ENCODE peak calls at places on chromosomes 1 and 21, in eight cellular contexts. C is T-helper 9 cell, Z is fibroblast of mammary gland, G is cardiac fibroblast, A is mesendoderm, Q is HT1080, W is activated T-cell treated with anti-CD3 and anti-CD28 coated beads for 48 hours, X is HT-29. S is an unnamed sample.

GRCh38 chr1:208137144-208137682 is 107.0 kb downstream of the PLXNA2 start:
- DNase-seq in Q (peak; percentile 59), W (no peak), C (no peak), X (no peak), G (peak; percentile 41), A (no peak), Z (peak; percentile 67), S (peak; percentile 44)

GRCh38 chr1:187185389-187185788 is 356.6 kb downstream of the PLA2G4A start:
- DNase-seq in Z (no peak), X (no peak), A (peak; percentile 8), Q (no peak), G (no peak), C (no peak), W (no peak), S (no peak)

GRCh38 chr1:237470712-237471310 is 419.9 kb downstream of the ZP4 start:
- DNase-seq in C (no peak), A (peak; percentile 28), Q (peak; percentile 86), G (peak; percentile 2), W (no peak), Z (no peak), X (peak; percentile 41), S (no peak)

GRCh38 chr1:169307176-169307575 is 60.4 kb downstream of the NME7 start:
- DNase-seq in G (no peak), A (no peak), Z (no peak), W (no peak), X (no peak), C (no peak), Q (no peak), S (peak; percentile 2)

GRCh38 chr1:237070519-237070918 is 28.5 kb downstream of the RYR2 start:
- DNase-seq in C (no peak), Z (no peak), W (no peak), G (no peak), A (no peak), X (no peak), Q (no peak), S (no peak)

GRCh38 chr1:67316918-67317317 is 9.2 kb downstream of the IL12RB2 start:
- DNase-seq in W (no peak), Z (no peak), G (no peak), X (no peak), C (no peak), Q (no peak), A (no peak), S (no peak)

GRCh38 chr1:179121159-179121938 is 39.5 kb downstream of the TOR3A start:
- DNase-seq in Z (peak; percentile 74), X (peak; percentile 71), Q (peak; percentile 57), W (no peak), G (peak; percentile 76), C (peak; percentile 19), A (peak; percentile 55), S (peak; percentile 58)

GRCh38 chr21:46189959-46190490 is 5.8 kb upstream of the SPATC1L start:
- DNase-seq in C (no peak), W (no peak), G (no peak), Z (no peak), A (no peak), Q (no peak), X (no peak), S (no peak)

GRCh38 chr1:22889213-22889827 is 83.3 kb downstream of the LACTBL1 start:
- DNase-seq in X (peak; percentile 64), A (peak; percentile 25), C (no peak), G (peak; percentile 65), Q (peak; percentile 38), W (no peak), Z (peak; percentile 61), S (peak; percentile 25)

GRCh38 chr1:32761253-32761877 is 55.8 kb downstream of the YARS1 start:
- DNase-seq in A (peak; percentile 77), Q (peak; percentile 66), X (peak; percentile 94), Z (peak; percentile 73), C (no peak), W (peak; percentile 34), G (peak; percentile 76), S (peak; percentile 48)

GRCh38 chr1:90400121-90400520 is 317.0 kb downstream of the BARHL2 start:
- DNase-seq in C (no peak), W (no peak), G (peak; percentile 13), Z (peak; percentile 8), Q (peak; percentile 46), X (peak; percentile 57), A (no peak), S (no peak)

GRCh38 chr1:182303778-182304177 is 87.8 kb downstream of the GLUL start:
- DNase-seq in G (no peak), W (no peak), Q (no peak), C (no peak), A (no peak), X (no peak), Z (no peak), S (no peak)

GRCh38 chr21:35381743-35382310 is 332.7 kb upstream of the RUNX1 start:
- DNase-seq in Z (no peak), W (no peak), Q (no peak), A (no peak), X (no peak), G (no peak), C (no peak), S (no peak)

GRCh38 chr1:3618904-3619671 is 5.7 kb upstream of the TPRG1L start:
- DNase-seq in X (peak; percentile 86), Q (peak; percentile 55), C (peak; percentile 71), Z (peak; percentile 70), A (peak; percentile 86), G (peak; percentile 85), W (peak; percentile 61), S (peak; percentile 63)

GRCh38 chr1:204377800-204378608 is 18.3 kb upstream of the PLEKHA6 start:
- DNase-seq in X (peak; percentile 79), Z (no peak), C (peak; percentile 37), A (peak; percentile 55), G (no peak), Q (peak; percentile 28), W (no peak), S (no peak)

GRCh38 chr1:55699151-55699695 is 484.1 kb upstream of the USP24 start:
- DNase-seq in C (no peak), W (no peak), Z (no peak), G (no peak), A (no peak), Q (no peak), X (no peak), S (no peak)

GRCh38 chr1:190178827-190179226 is 298.8 kb downstream of the BRINP3 start:
- DNase-seq in Q (no peak), C (no peak), W (no peak), G (no peak), Z (no peak), A (no peak), X (no peak), S (no peak)

GRCh38 chr21:19899645-19900044 is 1098.6 kb upstream of the NCAM2 start:
- DNase-seq in A (no peak), C (no peak), Z (no peak), Q (no peak), W (no peak), G (no peak), X (no peak), S (no peak)

GRCh38 chr1:220462756-220463155 is 65.2 kb upstream of the MARK1 start:
- DNase-seq in C (no peak), A (peak; percentile 53), W (no peak), Q (no peak), Z (no peak), G (no peak), X (peak; percentile 20), S (no peak)

GRCh38 chr1:77888429-77889239 is at the start of gene NEXN:
- DNase-seq in A (peak; percentile 95), Q (peak; percentile 61), C (no peak), Z (peak; percentile 67), G (peak; percentile 94), X (no peak), W (peak; percentile 8), S (peak; percentile 82)

GRCh38 chr1:211327341-211327921 is 798 bp downstream of the TRAF5 start:
- DNase-seq in Q (no peak), Z (peak; percentile 49), W (no peak), X (no peak), G (peak; percentile 71), C (no peak), A (peak; percentile 83), S (peak; percentile 51)

GRCh38 chr1:26541816-26542711 is 12.5 kb downstream of the RPS6KA1 start:
- DNase-seq in C (peak; percentile 56), X (peak; percentile 35), Q (peak; percentile 58), A (peak; percentile 92), W (peak; percentile 83), G (peak; percentile 95), Z (peak; percentile 81), S (peak; percentile 91)

GRCh38 chr1:50977575-50978143 is 7.6 kb downstream of the CDKN2C start:
- DNase-seq in Q (no peak), G (peak; percentile 68), X (peak; percentile 21), W (peak; percentile 15), C (no peak), Z (no peak), A (peak; percentile 52), S (peak; percentile 74)

GRCh38 chr1:22362626-22363402 is 88.8 kb upstream of the ZBTB40 start:
- DNase-seq in C (no peak), A (no peak), Q (no peak), X (no peak), G (no peak), W (no peak), Z (no peak), S (no peak)

GRCh38 chr21:44377201-44377921 is 23.9 kb downstream of the TRPM2 start:
- DNase-seq in Q (no peak), G (no peak), X (no peak), C (no peak), W (no peak), Z (no peak), A (peak; percentile 31), S (no peak)